ENCODE peak calls at places on chromosomes 16 and 17, in four cellular contexts. B is psoas muscle, E is mammary epithelial cell, I is heart right ventricle. J is an unnamed sample. For H3K9me3, the result is how much of the 10 kb centered on the place peaks cover.

GRCh38 chr17:79114455-79115301 is 40.1 kb downstream of the ENGASE start:
- DNase-seq in B (peak), E (peak), I (peak), J (no peak)

GRCh38 chr16:54931757-54932660 is 1.3 kb downstream of the IRX5 start:
- DNase-seq in B (no peak), E (peak), I (no peak), J (no peak)

GRCh38 chr17:48492401-48493298 is 38.2 kb downstream of the HOXB1 start:
- DNase-seq in B (peak), E (peak), I (peak), J (peak)

GRCh38 chr17:77320046-77320445 is 179.3 kb downstream of the SEC14L1 start:
- DNase-seq in B (peak), E (peak), I (no peak), J (no peak)

GRCh38 chr16:77439106-77439505 is 4.3 kb upstream of the ADAMTS18 start:
- DNase-seq in B (no peak), E (no peak), I (no peak), J (no peak)

GRCh38 chr17:13143001-13143400 is 125.2 kb upstream of the ELAC2 start:
- DNase-seq in B (no peak), E (no peak), I (no peak), J (no peak)

GRCh38 chr16:31713071-31713944 is 160.3 kb upstream of the ZNF267 start:
- DNase-seq in B (peak), E (peak), I (peak), J (peak)

GRCh38 chr17:17860761-17861107 is 23.9 kb upstream of the SREBF1 start:
- DNase-seq in B (no peak), E (no peak), I (no peak), J (no peak)

GRCh38 chr17:81854974-81855774 is 5.2 kb downstream of the P4HB start:
- DNase-seq in B (no peak), E (peak), I (no peak), J (peak)

GRCh38 chr16:60485877-60486489 is 1550.3 kb downstream of the CDH8 start:
- DNase-seq in B (no peak), E (no peak), I (no peak), J (no peak)

DNA sequence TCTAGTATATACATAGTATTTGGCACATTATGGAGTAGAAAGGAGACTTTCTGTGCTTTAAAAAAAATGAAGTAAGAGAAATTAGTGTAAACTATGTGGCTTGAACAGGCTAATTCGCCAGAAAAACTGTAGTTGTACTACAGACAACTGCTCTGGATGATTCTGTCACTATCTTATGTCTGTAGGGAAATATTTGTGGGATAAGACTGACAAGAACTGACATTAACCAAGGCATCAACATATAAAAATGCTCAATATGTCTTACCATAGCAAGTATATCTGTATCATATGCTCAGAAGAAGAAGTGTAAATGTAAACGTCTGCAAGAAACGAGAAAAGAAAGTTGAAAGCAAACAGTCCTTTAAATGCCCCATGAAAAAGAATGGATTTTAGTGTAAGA is 1545.0 kb downstream of the CDH8 start:
- DNase-seq in B (no peak), E (no peak), I (no peak), J (no peak)
- H3K9me3 ChIP-seq in B (under half), E (under half), I (under half), J (under half)

DNA sequence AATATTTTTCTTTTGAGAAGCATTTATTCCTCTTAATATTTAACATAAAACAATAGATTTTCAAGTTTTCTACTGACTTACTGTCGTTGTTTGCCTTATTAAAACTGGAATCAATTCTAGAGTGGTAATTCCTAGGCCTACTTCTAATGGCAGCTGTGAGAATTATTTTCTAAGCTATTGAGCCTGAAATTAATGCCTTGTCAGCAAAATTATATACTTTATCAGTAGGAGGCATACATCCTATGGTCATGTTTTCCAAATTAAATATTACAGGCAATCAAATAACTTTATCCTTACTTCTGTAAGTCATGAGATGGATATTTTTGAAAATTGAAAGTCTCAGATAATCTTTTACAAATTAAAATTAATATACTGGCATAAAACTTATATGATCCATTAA is 239.1 kb upstream of the CNTNAP4 start:
- DNase-seq in B (no peak), E (no peak), I (no peak), J (no peak)
- H3K9me3 ChIP-seq in B (under half), E (under half), I (under half), J (under half)

DNA sequence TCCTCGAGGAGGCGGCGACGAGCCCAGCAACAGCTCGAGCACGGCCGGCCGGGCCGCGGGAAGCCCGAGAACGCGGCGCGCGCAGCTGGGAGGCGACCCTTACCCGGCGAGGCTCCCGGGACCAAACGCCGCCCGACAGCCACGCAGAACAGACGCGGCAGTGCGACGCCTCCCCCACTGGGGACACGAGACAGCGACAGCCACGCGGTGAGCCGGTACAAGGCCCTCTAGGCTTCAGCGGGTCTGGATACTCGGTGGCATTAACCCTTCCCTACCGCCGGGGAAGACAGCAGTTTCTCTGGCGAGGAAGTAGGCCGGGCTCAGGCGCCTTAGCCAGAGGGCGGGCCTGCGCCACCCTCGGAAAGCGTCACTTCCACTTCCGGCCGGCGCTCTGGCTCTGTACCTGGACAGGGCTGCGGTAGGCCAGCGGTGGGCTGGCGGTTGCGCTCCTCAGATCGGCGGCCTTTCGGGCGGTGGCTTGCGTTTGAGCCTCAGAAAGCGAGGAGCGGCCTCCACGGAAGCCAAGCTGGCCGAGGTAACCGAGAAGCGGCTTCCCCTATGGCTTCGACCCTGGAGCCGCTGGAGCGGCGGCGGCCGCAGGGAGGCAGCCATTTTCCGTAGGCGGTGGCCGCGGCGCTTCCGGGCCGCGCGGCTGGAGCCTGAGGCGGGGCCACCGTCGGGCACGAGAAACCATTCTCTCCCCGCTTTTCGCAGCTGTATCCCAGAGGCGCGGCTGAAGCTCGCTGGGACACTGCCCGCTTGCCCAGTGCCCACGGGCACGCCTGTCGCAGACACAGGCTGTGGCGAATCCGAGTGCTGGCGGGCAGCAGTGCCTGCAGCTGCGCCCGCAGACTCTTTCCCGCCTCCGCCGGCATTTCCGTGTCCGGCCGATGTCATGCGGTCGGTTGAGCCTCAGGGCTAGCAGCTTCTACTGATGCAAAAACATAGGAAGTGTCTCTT is at the start of the genes TIGD7 and ZNF75A:
- DNase-seq in B (peak), E (peak), I (peak), J (peak)
- H3K9me3 ChIP-seq in B (half or more), E (under half), I (half or more), J (under half)

DNA sequence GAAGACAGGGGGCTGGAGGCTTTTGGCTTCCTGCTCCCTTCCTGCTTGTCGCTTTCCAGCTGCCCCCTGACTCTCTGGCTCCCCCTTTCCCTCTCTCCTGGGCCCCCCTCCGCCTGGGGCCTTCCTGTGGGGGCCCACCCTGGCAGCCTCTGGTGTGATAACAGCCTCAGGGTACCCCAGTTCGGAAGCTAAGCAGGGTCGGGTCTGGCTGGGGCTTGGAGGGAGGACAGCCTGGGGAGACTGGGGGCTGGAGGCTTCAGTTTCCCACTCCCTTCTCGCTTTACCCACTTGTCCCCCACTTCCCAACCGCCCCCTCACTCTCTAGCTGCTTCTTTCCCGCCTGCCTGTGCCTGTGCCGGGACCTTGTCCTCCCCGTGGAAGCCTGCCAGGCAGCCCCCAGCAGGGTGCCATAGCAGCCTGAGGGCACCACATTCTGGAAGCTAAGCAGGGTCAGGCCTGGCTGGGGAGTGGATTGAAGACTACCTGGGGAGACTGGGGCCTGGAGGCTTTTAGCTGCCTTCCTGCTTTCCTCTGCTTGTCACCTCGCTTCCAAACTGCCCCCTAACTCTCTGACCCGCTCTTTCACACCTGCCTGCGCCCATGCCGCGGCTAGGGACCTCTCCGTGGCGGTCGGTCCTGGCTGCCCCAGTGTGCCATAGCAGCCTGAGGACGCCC is 2275.5 kb downstream of the TP53TG3F start:
- DNase-seq in B (no peak), E (no peak), I (no peak), J (no peak)
- H3K9me3 ChIP-seq in B (under half), E (under half), I (half or more), J (under half)

GRCh38 chr16:84018710-84019109 is 23.9 kb downstream of the SLC38A8 start:
- DNase-seq in B (no peak), E (no peak), I (no peak), J (no peak)
- H3K9me3 ChIP-seq in B (under half), E (under half), I (under half), J (under half)

GRCh38 chr16:72311426-72311825 is 139.5 kb upstream of the PMFBP1 start:
- DNase-seq in B (no peak), E (no peak), I (no peak), J (no peak)
- H3K9me3 ChIP-seq in B (under half), E (under half), I (under half), J (under half)

GRCh38 chr16:68575082-68575481 is 36.0 kb downstream of the ZFP90 start:
- DNase-seq in B (no peak), E (peak), I (no peak), J (no peak)
- H3K9me3 ChIP-seq in B (half or more), E (under half), I (half or more), J (under half)

J was measured in pancreas.